ENCODE peak calls at places on chromosomes 4 and X, in four cellular contexts. S, T, Z and R are unnamed samples.

GRCh38 chr4:184444215-184444952 is 30.0 kb downstream of the IRF2 start:
- DNase-seq in Z (no peak), T (no peak), S (no peak), R (no peak)

GRCh38 chrX:121256653-121257052 is 209.2 kb downstream of the GLUD2 start:
- DNase-seq in S (no peak), T (no peak), Z (no peak), R (no peak)

GRCh38 chr4:110702326-110702725 is 79.4 kb upstream of the PITX2 start:
- DNase-seq in Z (no peak), T (no peak), S (no peak), R (no peak)

GRCh38 chr4:113978561-113979156 is 788 bp downstream of the ARSJ start:
- DNase-seq in T (no peak), S (no peak), Z (no peak), R (no peak)

GRCh38 chr4:114488301-114488982 is 110.2 kb upstream of the UGT8 start:
- DNase-seq in Z (no peak), S (no peak), T (no peak), R (no peak)

GRCh38 chrX:66638591-66639500 is at the start of gene EDA2R:
- DNase-seq in Z (no peak), S (no peak), T (peak; percentile 21), R (peak; percentile 27)

GRCh38 chrX:129718701-129719100 is 20.1 kb upstream of the XPNPEP2 start:
- DNase-seq in Z (no peak), S (no peak), T (no peak), R (no peak)

GRCh38 chr4:5203925-5204324 is 152.6 kb downstream of the STK32B start:
- DNase-seq in S (no peak), T (no peak), Z (no peak), R (no peak)

GRCh38 chr4:80454040-80454439 is 118.5 kb downstream of the CFAP299 start:
- DNase-seq in T (no peak), S (no peak), Z (no peak), R (no peak)

GRCh38 chr4:41600243-41600642 is 62.3 kb downstream of the LIMCH1 start:
- DNase-seq in S (no peak), Z (no peak), T (no peak), R (no peak)

GRCh38 chr4:120683902-120684540 is 238.5 kb downstream of the PRDM5 start:
- DNase-seq in T (no peak), S (no peak), Z (no peak), R (no peak)

GRCh38 chr4:152415980-152416379 is 119.9 kb downstream of the FBXW7 start:
- DNase-seq in T (no peak), S (no peak), Z (no peak), R (no peak)

GRCh38 chr4:153595894-153596601 is 88.0 kb upstream of the TLR2 start:
- DNase-seq in T (no peak), Z (no peak), S (no peak), R (no peak)

GRCh38 chrX:14528629-14529287 is 578 bp upstream of the GLRA2 start:
- DNase-seq in S (peak; percentile 12), T (peak; percentile 54), Z (peak; percentile 14), R (peak; percentile 28)

GRCh38 chr4:142373610-142374009 is 472.5 kb downstream of the INPP4B start:
- DNase-seq in T (no peak), S (no peak), Z (no peak), R (no peak)

GRCh38 chr4:142248946-142249345 is 597.2 kb downstream of the INPP4B start:
- DNase-seq in S (no peak), Z (no peak), T (no peak), R (no peak)

GRCh38 chr4:144402999-144403398 is 243.0 kb upstream of the HHIP start:
- DNase-seq in Z (no peak), S (no peak), T (no peak), R (no peak)

GRCh38 chr4:14458463-14458862 is 543.8 kb upstream of the CPEB2 start:
- DNase-seq in S (no peak), Z (no peak), T (no peak), R (no peak)

GRCh38 chr4:155809835-155810234 is 51.0 kb downstream of the GUCY1B1 start:
- DNase-seq in Z (peak; percentile 58), S (no peak), T (no peak), R (peak; percentile 49)

GRCh38 chr4:84673475-84674230 is 90.7 kb downstream of the CDS1 start:
- DNase-seq in S (no peak), T (no peak), Z (no peak), R (no peak)

GRCh38 chrX:427812-428725 is 41.4 kb upstream of the PPP2R3B start:
- DNase-seq in T (no peak), Z (no peak), S (no peak), R (no peak)

GRCh38 chrX:1442016-1442665 is 10.6 kb downstream of the ASMTL start:
- DNase-seq in Z (no peak), S (no peak), T (no peak), R (no peak)

GRCh38 chr4:122711893-122712292 is 20.6 kb upstream of the BBS12 start:
- DNase-seq in Z (no peak), S (no peak), T (no peak), R (no peak)